ENCODE peak calls at places on chromosomes 11 and 22, in nine cellular contexts. O, B, G, P, Y, M, F, Q and E are unnamed samples.

GRCh38 chr11:67252831-67253239 is 13.4 kb upstream of the GRK2 start:
- DNase-seq in P (no peak), O (peak; percentile 14), B (no peak), G (peak; percentile 58), Y (peak; percentile 36), F (no peak), M (no peak), Q (no peak), E (peak; percentile 26)

GRCh38 chr22:39592104-39593060 is 21.8 kb downstream of the CACNA1I start:
- DNase-seq in Y (peak; percentile 74), P (peak; percentile 76), M (no peak), Q (no peak), G (no peak), F (no peak), B (no peak), O (no peak), E (peak; percentile 76)

GRCh38 chr11:123576082-123576481 is 78.3 kb downstream of the SCN3B start:
- DNase-seq in Y (no peak), O (no peak), B (no peak), F (no peak), G (no peak), P (no peak), Q (no peak), M (no peak), E (no peak)

GRCh38 chr11:17699157-17700114 is 19.9 kb upstream of the MYOD1 start:
- DNase-seq in Q (no peak), P (no peak), F (no peak), O (no peak), B (no peak), G (no peak), M (no peak), Y (no peak), E (no peak)

GRCh38 chr11:37978647-37979046 is 1380.6 kb upstream of the RAG2 start:
- DNase-seq in P (no peak), Y (no peak), Q (no peak), O (no peak), G (no peak), B (no peak), M (no peak), F (no peak), E (no peak)

GRCh38 chr22:16601437-16602223 is 9.0 kb upstream of the CCT8L2 start:
- DNase-seq in Y (peak; percentile 12), P (no peak), Q (peak; percentile 38), B (no peak), F (no peak), G (peak; percentile 17), M (no peak), O (no peak), E (no peak)

GRCh38 chr11:117816846-117817212 is 7.7 kb downstream of the FXYD2 start:
- DNase-seq in F (no peak), Y (no peak), Q (no peak), P (no peak), G (no peak), M (no peak), O (peak; percentile 38), B (no peak), E (no peak)

GRCh38 chr11:64251986-64252837 is 882 bp downstream of the PLCB3 start:
- DNase-seq in Q (peak; percentile 63), O (no peak), P (no peak), Y (peak; percentile 67), M (no peak), F (no peak), G (peak; percentile 66), B (peak; percentile 66), E (peak; percentile 75)

GRCh38 chr11:13668957-13669521 is 571 bp downstream of the FAR1 start:
- DNase-seq in P (no peak), B (peak; percentile 50), Q (peak; percentile 49), M (no peak), G (peak; percentile 49), Y (peak; percentile 47), O (peak; percentile 32), F (peak; percentile 65), E (peak; percentile 34)

GRCh38 chr22:25736378-25737011 is 5.5 kb upstream of the MYO18B start:
- DNase-seq in G (no peak), P (no peak), F (no peak), B (no peak), O (no peak), M (no peak), Y (no peak), Q (no peak), E (no peak)

GRCh38 chr11:92267968-92268367 is 43.4 kb downstream of the FAT3 start:
- DNase-seq in M (no peak), P (no peak), Y (no peak), B (no peak), F (no peak), Q (no peak), O (no peak), G (no peak), E (no peak)

GRCh38 chr11:61695917-61696316 is 15.7 kb downstream of the DAGLA start:
- DNase-seq in Q (peak; percentile 74), G (peak; percentile 68), P (peak; percentile 72), F (no peak), B (peak; percentile 69), O (peak; percentile 55), M (no peak), Y (peak; percentile 78), E (peak; percentile 92)
- TF ChIP-seq CTCF in Q (peak; percentile 11), G (peak; percentile 12), P (peak; percentile 12), F (no peak), B (no peak), O (no peak), M (peak; percentile 19), Y (no peak), E (no peak)

GRCh38 chr22:31490496-31490925 is 869 bp upstream of the EIF4ENIF1 start:
- DNase-seq in Q (peak; percentile 20), F (peak; percentile 24), Y (peak; percentile 67), B (peak; percentile 69), O (peak; percentile 86), M (peak; percentile 47), G (peak; percentile 58), P (no peak), E (peak; percentile 51)
- TF ChIP-seq CTCF in Q (no peak), F (no peak), Y (no peak), B (no peak), O (peak; percentile 19), M (peak; percentile 20), G (no peak), P (no peak), E (no peak)

GRCh38 chr11:103637250-103637649 is 399.2 kb upstream of the DDI1 start:
- DNase-seq in Q (no peak), Y (no peak), O (no peak), B (no peak), F (no peak), P (no peak), M (no peak), G (peak; percentile 5), E (no peak)
- TF ChIP-seq CTCF in Q (no peak), Y (no peak), O (no peak), B (no peak), F (no peak), P (no peak), M (no peak), G (no peak), E (no peak)

DNA sequence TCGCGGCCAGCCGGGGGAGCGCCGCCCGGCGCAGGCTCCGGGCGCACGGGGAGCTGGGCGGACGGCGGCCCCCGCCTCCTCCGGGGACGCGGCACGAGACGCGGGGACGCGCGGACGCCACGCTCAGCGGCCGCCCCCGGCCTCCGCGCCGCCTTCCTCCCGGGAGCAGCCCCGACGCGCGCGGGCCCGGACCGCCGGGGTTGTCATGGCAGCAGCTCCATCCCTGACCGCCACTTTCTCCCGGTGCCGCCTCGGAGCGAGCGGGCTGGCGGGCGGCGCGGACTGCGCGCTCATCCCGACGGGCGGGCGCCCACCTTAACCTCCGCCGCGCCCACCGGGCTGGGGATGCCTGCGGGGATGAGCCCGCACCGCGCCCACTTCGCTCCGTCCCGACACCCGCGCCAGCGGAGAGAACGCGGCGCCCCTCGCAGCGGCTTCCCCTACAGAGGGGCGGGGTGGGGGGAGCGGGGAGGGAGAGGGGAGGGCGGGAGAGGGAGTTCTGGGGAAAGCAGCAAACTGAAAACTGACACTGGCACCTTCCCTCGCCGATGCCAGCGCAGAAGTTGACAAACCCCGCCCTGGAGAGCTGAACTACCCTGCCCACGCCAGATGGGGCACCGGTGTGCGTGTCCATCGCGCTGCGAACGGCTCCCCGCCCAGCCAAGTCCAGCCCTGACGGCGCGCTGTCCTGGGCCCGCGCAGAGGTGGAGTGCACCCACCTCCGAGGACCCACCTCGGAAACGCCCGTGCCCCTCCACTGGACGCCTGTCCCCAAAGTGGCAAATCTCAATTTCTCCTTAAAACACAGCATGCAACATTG is 588.4 kb downstream of the OPCML start:
- DNase-seq in O (no peak), Q (no peak), G (peak; percentile 62), B (no peak), P (no peak), Y (no peak), F (peak; percentile 69), M (no peak), E (no peak)
- TF ChIP-seq CTCF in O (no peak), Q (no peak), G (peak; percentile 6), B (no peak), P (peak; percentile 4), Y (no peak), F (no peak), M (no peak), E (no peak)